ENCODE peak calls at places on chromosomes 16 and 17, in five cellular contexts. U is K562, J is SK-N-SH, Z is H1, K is HepG2. B is an unnamed sample.

GRCh38 chr17:29659155-29659554 is 36.4 kb upstream of the CORO6 start:
- DNase-seq in U (no peak), K (no peak), Z (no peak), J (no peak), B (no peak)

GRCh38 chr17:31724619-31725018 is 134.4 kb downstream of the COPRS start:
- DNase-seq in K (no peak), J (no peak), Z (peak; percentile 11), U (no peak), B (no peak)

GRCh38 chr16:57711331-57711730 is 16.7 kb downstream of the DRC7 start:
- DNase-seq in J (no peak), K (no peak), U (no peak), Z (no peak), B (no peak)

GRCh38 chr17:74361613-74362391 is at the start of gene BTBD17:
- DNase-seq in U (peak; percentile 82), J (peak; percentile 78), Z (peak; percentile 97), K (peak; percentile 30), B (peak; percentile 19)

GRCh38 chr17:83068641-83069570 is 10.5 kb upstream of the METRNL start:
- DNase-seq in J (no peak), K (no peak), U (no peak), Z (no peak), B (no peak)

GRCh38 chr17:62064791-62065563 is at the start of gene MED13:
- DNase-seq in Z (peak; percentile 65), J (peak; percentile 91), K (peak; percentile 32), U (peak; percentile 72), B (no peak)

GRCh38 chr17:33310296-33310695 is 17.2 kb upstream of the ASIC2 start:
- DNase-seq in K (no peak), Z (no peak), U (no peak), J (no peak), B (no peak)

GRCh38 chr17:8846768-8847211 is 20.7 kb downstream of the PIK3R6 start:
- DNase-seq in J (peak; percentile 34), U (peak; percentile 46), Z (no peak), K (peak; percentile 33), B (peak; percentile 27)

GRCh38 chr17:29567362-29568330 is 809 bp upstream of the ABHD15 start:
- DNase-seq in Z (peak; percentile 84), U (peak; percentile 81), K (peak; percentile 47), J (peak; percentile 87), B (no peak)

GRCh38 chr17:82461827-82462524 is 3.4 kb downstream of the NARF start:
- DNase-seq in U (peak; percentile 78), Z (no peak), J (no peak), K (peak; percentile 90), B (no peak)

GRCh38 chr17:31092475-31093064 is 2.2 kb upstream of the NF1 start:
- DNase-seq in K (no peak), U (no peak), Z (no peak), J (no peak), B (no peak)

GRCh38 chr16:64196444-64196843 is 925.4 kb downstream of the CDH11 start:
- DNase-seq in U (no peak), K (no peak), Z (no peak), J (no peak), B (no peak)

GRCh38 chr16:19657831-19658230 is 60.2 kb downstream of the KNOP1 start:
- DNase-seq in U (no peak), Z (no peak), K (no peak), J (no peak), B (no peak)

GRCh38 chr16:50305441-50306061 is 39.2 kb downstream of the ADCY7 start:
- DNase-seq in J (peak; percentile 23), Z (no peak), U (no peak), K (no peak), B (no peak)

GRCh38 chr17:44221072-44221861 is 1.8 kb upstream of the UBTF start:
- DNase-seq in Z (peak; percentile 84), J (peak; percentile 84), U (peak; percentile 67), K (peak; percentile 78), B (peak; percentile 84)

GRCh38 chr17:37693328-37693727 is 50.1 kb upstream of the DDX52 start:
- DNase-seq in Z (no peak), K (no peak), U (no peak), J (no peak), B (no peak)

GRCh38 chr16:28014851-28015250 is 48.7 kb downstream of the GSG1L start:
- DNase-seq in K (no peak), J (no peak), Z (no peak), U (no peak), B (no peak)

GRCh38 chr17:68457168-68457538 is at the start of gene WIPI1:
- DNase-seq in K (peak; percentile 39), Z (peak; percentile 81), U (no peak), J (no peak), B (no peak)

GRCh38 chr16:25298165-25298872 is 40.7 kb upstream of the ZKSCAN2 start:
- DNase-seq in Z (no peak), K (peak; percentile 44), U (no peak), J (peak; percentile 9), B (no peak)

GRCh38 chr16:85988723-85989313 is 89.9 kb downstream of the IRF8 start:
- DNase-seq in Z (no peak), J (no peak), K (no peak), U (no peak), B (no peak)

GRCh38 chr17:67730706-67731105 is 13.0 kb downstream of the NOL11 start:
- DNase-seq in J (no peak), U (no peak), K (no peak), Z (no peak), B (no peak)

GRCh38 chr16:89442990-89443726 is 47.2 kb downstream of the ANKRD11 start:
- DNase-seq in J (peak; percentile 60), Z (no peak), U (no peak), K (peak; percentile 89), B (no peak)

GRCh38 chr17:46885956-46886663 is 34.7 kb downstream of the WNT9B start:
- DNase-seq in K (no peak), U (no peak), Z (no peak), J (no peak), B (no peak)

GRCh38 chr17:65370669-65371126 is 190.8 kb downstream of the AXIN2 start:
- DNase-seq in Z (no peak), J (no peak), K (peak; percentile 90), U (no peak), B (no peak)

GRCh38 chr16:11094075-11094593 is 149.8 kb downstream of the CLEC16A start:
- DNase-seq in K (no peak), J (no peak), Z (no peak), U (peak; percentile 80), B (peak; percentile 70)

GRCh38 chr17:42087736-42088705 is 10.3 kb downstream of the ZNF385C start:
- DNase-seq in K (peak; percentile 93), Z (no peak), U (no peak), J (no peak), B (no peak)
- TF ChIP-seq GABPA in K (no peak), Z (no peak), U (no peak), J (no peak), B (no peak)

DNA sequence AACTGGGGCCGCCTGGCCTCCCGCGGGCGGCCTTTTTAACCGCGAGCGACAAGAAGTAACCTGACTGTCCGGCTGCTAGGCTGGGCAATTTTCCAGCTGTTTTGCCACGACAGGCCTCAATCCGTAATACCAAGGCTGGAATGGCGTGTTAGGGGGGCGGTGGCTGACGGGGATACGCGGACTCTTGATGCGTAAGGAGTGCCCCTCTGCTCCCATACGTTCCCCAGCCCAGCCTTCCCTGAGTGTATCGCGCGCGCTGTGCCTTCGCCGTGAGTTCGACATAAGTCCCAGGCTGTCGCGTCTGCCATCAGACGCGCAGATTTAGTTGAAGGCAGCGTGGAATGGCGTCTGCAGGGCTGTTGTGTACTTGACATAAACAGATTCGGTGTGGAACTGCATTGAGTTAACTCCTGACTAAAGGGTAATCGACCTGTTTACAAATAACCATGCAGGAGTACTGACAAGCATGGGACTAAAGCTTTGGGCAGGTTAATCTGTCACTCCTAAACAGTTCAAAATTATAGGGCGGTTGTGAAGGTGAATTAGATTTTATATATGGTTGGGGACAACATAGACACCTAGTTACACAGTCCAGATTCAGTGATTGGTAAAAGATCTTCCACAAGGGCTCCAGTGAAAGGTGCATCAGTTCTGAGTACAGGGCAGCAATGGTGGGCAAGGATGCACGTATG is 16.6 kb upstream of the ERN1 start:
- DNase-seq in U (peak; percentile 69), Z (peak; percentile 52), K (peak; percentile 52), J (peak; percentile 73), B (no peak)
- TF ChIP-seq GABPA in U (no peak), Z (no peak), K (no peak), J (no peak), B (no peak)

GRCh38 chr17:45643591-45643990 is 140.5 kb upstream of the CRHR1 start:
- DNase-seq in K (no peak), U (no peak), J (no peak), Z (no peak), B (no peak)

GRCh38 chr17:45645330-45645729 is 138.8 kb upstream of the CRHR1 start:
- DNase-seq in U (no peak), Z (no peak), J (no peak), K (no peak), B (no peak)

GRCh38 chr17:45641541-45641940 is 142.6 kb upstream of the CRHR1 start:
- DNase-seq in K (no peak), U (no peak), Z (no peak), J (no peak), B (no peak)

GRCh38 chr17:45639297-45639849 is 144.7 kb upstream of the CRHR1 start:
- DNase-seq in K (no peak), Z (no peak), J (no peak), U (no peak), B (no peak)

DNA sequence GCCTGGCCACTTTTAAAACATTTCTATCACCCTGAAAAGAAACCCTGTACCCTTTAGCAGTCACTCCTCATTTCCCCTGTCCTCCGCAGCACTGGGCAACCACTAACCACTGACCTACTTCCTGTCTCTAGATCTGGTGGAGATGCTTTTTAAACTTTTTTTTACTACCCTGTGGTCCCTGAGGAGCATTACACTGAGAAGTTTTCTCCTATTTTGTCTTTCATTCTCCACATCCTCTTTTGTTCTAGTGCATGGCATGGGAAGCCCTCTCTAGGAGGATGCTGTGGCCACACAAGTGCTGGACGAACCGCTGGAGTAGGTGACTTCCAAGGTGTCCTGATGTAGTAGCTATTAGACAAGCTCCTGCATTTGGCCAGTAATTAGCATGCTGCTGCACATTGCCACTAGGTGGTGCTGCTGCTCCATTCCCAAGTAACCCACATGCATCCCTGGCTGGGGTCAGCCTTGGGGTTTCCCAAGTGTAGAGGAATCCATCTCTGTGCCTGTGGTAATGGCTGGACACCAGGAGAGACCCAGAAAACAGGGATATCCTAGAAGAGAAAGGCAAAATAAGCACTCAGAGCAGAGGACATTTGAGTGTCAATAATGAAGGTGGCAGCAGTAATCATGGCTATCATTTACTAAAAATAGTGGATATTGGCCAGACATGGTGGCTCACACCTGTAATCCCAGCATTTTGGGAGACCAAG is 143.8 kb upstream of the CRHR1 start:
- DNase-seq in Z (peak; percentile 89), K (peak; percentile 81), U (peak; percentile 82), J (peak; percentile 82), B (peak; percentile 40)
- TF ChIP-seq GABPA in Z (no peak), K (no peak), U (no peak), J (no peak), B (no peak)

DNA sequence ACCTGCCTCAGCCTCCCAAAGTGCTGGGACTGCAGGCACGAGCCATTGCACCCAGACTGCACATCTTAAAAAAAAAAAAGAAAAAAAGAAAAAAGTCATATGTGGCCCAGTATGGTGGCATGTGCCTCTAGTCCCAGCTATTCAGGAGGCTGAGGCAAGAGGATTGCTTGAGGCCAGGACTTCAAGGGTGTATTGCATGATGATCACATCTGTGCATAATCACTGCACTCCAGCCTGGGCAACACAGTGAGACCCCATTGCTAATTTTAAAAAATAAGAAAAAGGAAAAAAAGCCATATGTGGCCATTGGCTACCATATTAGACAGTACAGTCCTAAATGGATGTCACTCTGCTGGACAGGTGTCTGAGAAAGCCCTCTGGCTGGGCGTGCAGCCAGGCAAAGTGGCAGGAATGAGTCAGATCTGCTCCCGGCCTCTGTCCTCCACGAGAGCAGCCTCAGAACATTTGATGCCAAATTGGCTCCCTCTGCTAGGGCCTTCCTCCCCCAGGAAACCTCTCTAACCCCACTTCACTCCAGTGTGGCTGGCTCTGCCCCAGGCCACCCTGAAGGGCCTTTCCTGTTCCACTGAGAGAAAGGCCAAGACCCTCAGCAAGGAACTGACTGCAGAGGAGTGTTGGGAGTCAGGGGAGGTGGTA is 14.7 kb downstream of the CA7 start:
- DNase-seq in K (no peak), Z (no peak), U (no peak), J (peak; percentile 19), B (no peak)
- TF ChIP-seq GABPA in K (no peak), Z (no peak), U (no peak), J (no peak), B (no peak)